ENCODE peak calls at places on chromosomes 4 and X, in ten cellular contexts. Y is NCI-H1694 treated with DMSO at 0.1 percent for 48 hours; S is lower lobe of right lung; O is Ammon's horn; A is activated gamma-delta T cell treated with anti-CD3 and anti-CD28 coated beads, Interleukin-2, amount 50 U/mL, for 16 hours; E is iPS-NIHi11; P is T-cell; I is amygdala; T is globus pallidus; J is NCI-H774. W is an unnamed sample.
A peak's percentile ranks its signal among the peaks of the same experiment; 100 is the strongest.

GRCh38 chr4:66829310-66829709 is 716.0 kb downstream of the CENPC start:
- DNase-seq in J (no peak), T (no peak), O (no peak), Y (no peak), A (no peak), I (no peak), P (no peak), S (no peak), E (no peak), W (no peak)

GRCh38 chr4:68283714-68284113 is 38.2 kb upstream of the TMPRSS11B start:
- DNase-seq in S (no peak), Y (no peak), A (no peak), I (no peak), P (no peak), O (no peak), J (no peak), T (no peak), E (no peak), W (no peak)

GRCh38 chr4:173490817-173491518 is 39.1 kb downstream of the HAND2 start:
- DNase-seq in S (no peak), I (no peak), E (no peak), Y (no peak), A (no peak), O (no peak), T (no peak), J (no peak), P (no peak), W (no peak)

GRCh38 chrX:17464196-17464595 is 89.2 kb downstream of the NHS start:
- DNase-seq in A (no peak), O (no peak), J (no peak), P (no peak), E (no peak), S (no peak), T (no peak), I (no peak), Y (no peak), W (no peak)

GRCh38 chrX:140866446-140866845 is 135.9 kb upstream of the SPANXB1 start:
- DNase-seq in E (no peak), O (no peak), S (no peak), Y (no peak), J (no peak), T (no peak), I (no peak), A (no peak), P (no peak), W (no peak)

GRCh38 chr4:7784131-7784870 is 155.4 kb downstream of the AFAP1 start:
- DNase-seq in O (no peak), A (no peak), J (no peak), E (no peak), T (no peak), P (no peak), Y (no peak), S (no peak), I (no peak), W (no peak)

GRCh38 chr4:36165256-36166005 is 78.9 kb downstream of the ARAP2 start:
- DNase-seq in T (peak; percentile 80), E (no peak), S (no peak), Y (no peak), O (peak; percentile 50), J (no peak), P (no peak), I (no peak), A (no peak), W (no peak)

GRCh38 chrX:44878780-44879179 is 5.8 kb downstream of the KDM6A start:
- DNase-seq in P (no peak), Y (no peak), I (no peak), J (no peak), O (no peak), E (no peak), A (no peak), T (no peak), S (no peak), W (no peak)

GRCh38 chr4:113502476-113502875 is 259.1 kb downstream of the CAMK2D start:
- DNase-seq in T (no peak), A (no peak), Y (no peak), I (no peak), O (no peak), J (no peak), S (no peak), P (no peak), E (no peak), W (no peak)

GRCh38 chr4:2799971-2800690 is 7.2 kb downstream of the SH3BP2 start:
- DNase-seq in E (no peak), T (no peak), A (no peak), J (no peak), O (no peak), S (peak; percentile 61), Y (no peak), I (no peak), P (no peak), W (no peak)

GRCh38 chrX:144681501-144681900 is 565.8 kb upstream of the SPANXN1 start:
- DNase-seq in I (no peak), S (no peak), P (no peak), Y (no peak), A (no peak), O (no peak), T (no peak), E (no peak), J (no peak), W (no peak)

W was measured in NCI-H524 treated with DMSO at 0.1 percent for 48 hours.